ENCODE peak calls at places on chromosomes 12 and 14, in nine cellular contexts. O is NCI-H2081, C is breast epithelium, T is Peyer's patch, X is activated T-cell treated with anti-CD3 and anti-CD28 coated beads for 1 hour, P is RCC 7860, Y is kidney glomerular epithelial cell, K is HCT116, S is epithelial cell of esophagus. G is an unnamed sample.

GRCh38 chr12:114395755-114396152 is 10.2 kb downstream of the TBX5 start:
- DNase-seq in C (no peak), T (no peak), Y (no peak), S (peak), O (no peak), P (no peak), K (no peak), X (no peak), G (no peak)

GRCh38 chr12:127284870-127285431 is 982.0 kb upstream of the TMEM132C start:
- DNase-seq in S (peak), C (no peak), Y (peak), K (no peak), P (peak), X (no peak), O (no peak), T (no peak), G (no peak)

GRCh38 chr14:39474416-39474911 is 42.2 kb upstream of the FBXO33 start:
- DNase-seq in K (no peak), X (no peak), O (no peak), P (no peak), Y (peak), T (no peak), S (no peak), C (no peak), G (no peak)

GRCh38 chr14:89041245-89041585 is 216.8 kb downstream of the TTC8 start:
- DNase-seq in O (peak), S (peak), T (peak), P (peak), K (peak), C (peak), Y (peak), X (no peak), G (no peak)

GRCh38 chr14:23307687-23308644 is 1.3 kb downstream of the BCL2L2 start:
- DNase-seq in O (no peak), T (no peak), C (no peak), S (peak), P (no peak), K (no peak), X (no peak), Y (no peak), G (no peak)

GRCh38 chr12:30927210-30927576 is 645 bp downstream of the TSPAN11 start:
- DNase-seq in Y (no peak), X (no peak), K (no peak), O (no peak), C (no peak), S (no peak), T (no peak), P (no peak), G (no peak)

GRCh38 chr12:25715147-25715546 is 162.1 kb upstream of the LMNTD1 start:
- DNase-seq in P (no peak), K (no peak), O (no peak), T (no peak), S (no peak), Y (no peak), X (no peak), C (no peak), G (no peak)

GRCh38 chr14:36773136-36773540 is 111.5 kb downstream of the PAX9 start:
- DNase-seq in C (no peak), K (peak), Y (peak), X (no peak), P (peak), T (no peak), S (peak), O (peak), G (peak)

GRCh38 chr14:44963775-44964380 is 1.9 kb downstream of the TOGARAM1 start:
- DNase-seq in P (no peak), K (no peak), Y (no peak), S (peak), C (no peak), X (no peak), T (no peak), O (peak), G (no peak)

GRCh38 chr12:10027311-10028099 is 3.0 kb upstream of the CLEC9A start:
- DNase-seq in S (peak), C (no peak), K (no peak), P (no peak), Y (no peak), X (no peak), T (no peak), O (no peak), G (no peak)

GRCh38 chr12:53965251-53966069 is 7.5 kb upstream of the HOXC11 start:
- DNase-seq in S (no peak), Y (no peak), T (no peak), K (no peak), C (no peak), X (no peak), O (no peak), P (no peak), G (no peak)

GRCh38 chr12:67508830-67509229 is 139.7 kb upstream of the DYRK2 start:
- DNase-seq in X (no peak), Y (no peak), P (no peak), S (no peak), T (no peak), O (no peak), C (no peak), K (no peak), G (no peak)

GRCh38 chr14:39034481-39035296 is 68.3 kb downstream of the SEC23A start:
- DNase-seq in C (no peak), Y (no peak), K (no peak), X (no peak), P (no peak), S (peak), O (no peak), T (no peak), G (peak)

GRCh38 chr12:123937707-123938600 is 34.7 kb downstream of the CCDC92 start:
- DNase-seq in P (no peak), Y (peak), K (no peak), S (no peak), O (no peak), T (no peak), C (no peak), X (peak), G (no peak)

GRCh38 chr12:88144546-88145468 is 2.7 kb downstream of the TMTC3 start:
- DNase-seq in O (peak), K (no peak), X (no peak), Y (no peak), S (peak), T (no peak), P (no peak), C (no peak), G (no peak)

GRCh38 chr14:100146548-100147091 is 12.8 kb downstream of the DEGS2 start:
- DNase-seq in O (no peak), X (no peak), Y (no peak), P (no peak), S (no peak), T (peak), K (no peak), C (no peak), G (no peak)